ENCODE peak calls at places on chromosomes 12 and 14, in four cellular contexts. D is GM23338, J is SK-N-SH, O is K562. F is an unnamed sample.

GRCh38 chr12:132540436-132540835 is 50.5 kb downstream of the FBRSL1 start:
- DNase-seq in D (no peak), J (no peak), O (no peak), F (no peak)

GRCh38 chr14:85333313-85333712 is 196.6 kb upstream of the FLRT2 start:
- DNase-seq in D (no peak), J (no peak), O (no peak), F (no peak)

GRCh38 chr12:19800884-19801283 is 361.6 kb downstream of the AEBP2 start:
- DNase-seq in D (no peak), J (no peak), O (no peak), F (no peak)

GRCh38 chr12:1325666-1326065 is 268.7 kb downstream of the FBXL14 start:
- DNase-seq in D (no peak), J (no peak), O (no peak), F (no peak)

GRCh38 chr12:88876867-88877266 is 296.6 kb upstream of the KITLG start:
- DNase-seq in D (no peak), J (no peak), O (no peak), F (no peak)

GRCh38 chr14:73173092-73173735 is 36.9 kb downstream of the PSEN1 start:
- DNase-seq in D (peak; percentile 37), J (peak; percentile 35), O (peak; percentile 32), F (no peak)

GRCh38 chr14:105894978-105895881 is 368.8 kb downstream of the TMEM121 start:
- DNase-seq in D (no peak), J (peak; percentile 25), O (no peak), F (no peak)

GRCh38 chr14:97977711-97978261 is 1180.6 kb downstream of the VRK1 start:
- DNase-seq in D (no peak), J (peak; percentile 60), O (no peak), F (no peak)

GRCh38 chr12:54418441-54419087 is 502 bp downstream of the ITGA5 start:
- DNase-seq in D (peak; percentile 66), J (peak; percentile 55), O (no peak), F (no peak)

GRCh38 chr12:46771268-46771837 is 54.4 kb downstream of the SLC38A4 start:
- DNase-seq in D (peak; percentile 10), J (no peak), O (no peak), F (no peak)

GRCh38 chr12:108690799-108691153 is 40.5 kb downstream of the CORO1C start:
- DNase-seq in D (no peak), J (no peak), O (no peak), F (no peak)

GRCh38 chr14:76710093-76711010 is 50.9 kb upstream of the VASH1 start:
- DNase-seq in D (peak; percentile 71), J (peak; percentile 68), O (peak; percentile 59), F (peak; percentile 5)

GRCh38 chr14:104105071-104105821 is 19.7 kb downstream of the ASPG start:
- DNase-seq in D (no peak), J (no peak), O (no peak), F (no peak)

GRCh38 chr14:94028450-94028826 is 2.3 kb downstream of the OTUB2 start:
- DNase-seq in D (no peak), J (no peak), O (no peak), F (no peak)

GRCh38 chr14:57179273-57179672 is 89.4 kb downstream of the EXOC5 start:
- DNase-seq in D (no peak), J (no peak), O (no peak), F (no peak)

GRCh38 chr14:81974543-81974942 is 440.9 kb upstream of the SEL1L start:
- DNase-seq in D (no peak), J (no peak), O (no peak), F (no peak)

GRCh38 chr12:47905313-47905730 is 528 bp upstream of the VDR start:
- DNase-seq in D (peak; percentile 85), J (peak; percentile 80), O (peak; percentile 23), F (no peak)

GRCh38 chr12:75960086-75960910 is 71.3 kb downstream of the PHLDA1 start:
- DNase-seq in D (peak; percentile 89), J (no peak), O (no peak), F (no peak)
- TF ChIP-seq REST in D (no peak), J (peak; percentile 85), O (no peak), F (peak; percentile 57)

DNA sequence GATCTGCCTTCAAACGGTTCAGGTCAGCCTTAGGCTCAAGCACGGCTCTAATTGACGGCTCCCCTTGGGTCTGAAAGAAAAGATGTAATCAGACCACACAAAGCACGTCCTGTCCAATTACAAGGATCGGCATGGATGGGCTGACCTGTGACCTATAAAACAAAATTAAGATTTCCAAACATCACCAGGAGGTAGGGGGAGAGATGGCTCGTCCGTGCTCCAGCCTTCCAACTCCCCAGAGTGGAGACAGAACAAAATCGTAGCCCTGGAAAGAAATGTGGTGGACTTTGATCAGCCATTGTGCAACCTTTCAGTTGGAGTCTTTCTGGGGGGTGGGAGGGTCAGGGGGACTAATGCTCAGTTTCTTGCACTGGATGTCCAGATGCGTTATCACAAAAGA is 226.6 kb upstream of the DIO3 start:
- DNase-seq in D (no peak), J (no peak), O (no peak), F (no peak)
- TF ChIP-seq POLR2AphosphoS5 in D (no peak), J (no peak), O (no peak), F (no peak)

GRCh38 chr14:101564444-101564776 is 3.1 kb downstream of the DIO3 start:
- DNase-seq in D (no peak), J (no peak), O (no peak), F (no peak)
- H3K4me3 ChIP-seq in D (peak overlapping the region; percentile 67), J (peak overlapping the region; percentile 40), O (no peak overlapping the region), F (no peak overlapping the region)

GRCh38 chr12:49111206-49111605 is 559 bp upstream of the LMBR1L start:
- DNase-seq in D (no peak), J (no peak), O (no peak), F (no peak)

GRCh38 chr12:49105504-49106120 is 5.0 kb downstream of the LMBR1L start:
- DNase-seq in D (no peak), J (no peak), O (no peak), F (no peak)

GRCh38 chr12:49109631-49110172 is 945 bp downstream of the LMBR1L start:
- DNase-seq in D (no peak), J (peak; percentile 34), O (no peak), F (no peak)

GRCh38 chr12:49108958-49109404 is 1.7 kb downstream of the LMBR1L start:
- DNase-seq in D (no peak), J (no peak), O (peak; percentile 84), F (peak; percentile 55)

DNA sequence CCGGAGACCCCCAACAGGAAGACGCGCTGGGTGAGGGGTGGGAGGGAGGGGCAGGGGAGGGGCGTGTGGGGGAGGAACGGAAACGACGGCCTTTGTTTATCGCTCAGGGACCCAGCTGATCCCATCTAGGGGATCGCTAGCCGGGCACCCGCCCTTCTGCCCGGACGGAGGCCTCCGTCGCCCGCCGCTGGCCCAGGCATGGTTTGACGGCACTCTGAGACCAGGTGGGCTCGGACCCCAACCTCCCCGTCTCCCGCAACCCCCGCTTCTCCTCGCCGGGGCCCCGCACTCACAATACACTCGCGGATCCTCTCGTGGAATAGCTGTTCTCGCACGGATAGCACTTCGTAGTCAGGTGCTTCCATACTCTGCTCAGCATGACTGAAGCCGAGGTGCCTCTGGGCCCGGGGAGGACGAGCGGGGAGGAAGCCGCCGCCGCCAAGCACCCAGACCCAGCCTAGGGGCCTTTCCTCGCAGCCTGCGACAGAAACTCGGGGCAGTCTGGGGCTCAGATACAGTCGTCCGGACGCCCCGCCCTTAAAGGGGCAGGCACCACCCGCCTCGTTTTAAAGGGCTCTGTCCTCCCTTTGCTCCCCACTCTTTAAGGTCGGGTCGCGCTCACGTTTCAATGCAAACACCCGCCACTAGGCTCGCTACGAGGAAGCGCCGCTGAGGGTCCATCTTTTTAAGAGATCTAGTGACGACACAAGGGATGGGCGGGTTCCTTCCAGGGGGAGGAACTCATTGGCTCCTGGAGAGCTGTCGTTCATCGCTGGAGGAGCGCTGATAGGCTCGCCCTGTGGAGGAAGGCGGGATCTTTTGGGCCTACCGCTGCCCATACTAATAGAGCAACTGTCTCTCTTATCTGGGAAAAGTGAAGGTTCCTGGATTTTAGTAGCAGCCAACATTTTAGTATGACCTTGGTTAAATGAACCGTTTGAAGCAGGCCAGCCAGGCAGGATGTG is at the start of gene LMBR1L:
- DNase-seq in D (peak; percentile 99), J (peak; percentile 97), O (peak; percentile 99), F (peak; percentile 98)
- TF ChIP-seq REST in D (no peak), J (no peak), O (no peak), F (no peak)

DNA sequence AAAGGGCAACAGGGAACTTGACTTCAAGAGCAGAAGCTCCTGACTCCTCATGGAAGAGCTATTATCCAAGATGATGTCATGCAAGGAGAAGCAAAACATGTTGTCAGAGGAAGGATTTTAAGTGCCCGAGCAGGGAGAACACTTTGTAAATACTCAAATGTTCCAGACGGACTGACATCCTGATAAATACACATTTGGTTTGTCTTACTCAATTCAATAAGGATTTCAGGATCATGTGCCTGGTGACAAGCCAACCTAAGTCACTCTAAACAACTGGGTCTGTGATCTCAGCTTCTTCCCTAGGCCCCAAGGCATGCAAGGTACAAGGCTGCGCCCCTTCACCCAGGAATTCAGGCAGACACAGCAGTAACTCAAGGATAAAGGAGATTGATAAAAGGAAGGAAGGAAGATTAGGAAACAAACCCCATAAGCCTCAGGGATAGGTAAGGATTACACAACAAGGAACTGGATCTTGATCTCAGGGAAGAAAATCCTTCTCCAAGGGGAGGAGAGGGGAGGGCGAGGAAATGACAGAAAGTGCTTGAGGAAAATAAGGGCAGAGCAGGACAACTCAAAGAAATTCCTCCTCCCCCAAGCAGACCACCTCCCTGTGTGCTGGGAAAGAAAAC is 26.9 kb upstream of the CEBPE start:
- DNase-seq in D (no peak), J (no peak), O (peak; percentile 43), F (no peak)
- TF ChIP-seq POLR2AphosphoS5 in D (no peak), J (no peak), O (no peak), F (no peak)

DNA sequence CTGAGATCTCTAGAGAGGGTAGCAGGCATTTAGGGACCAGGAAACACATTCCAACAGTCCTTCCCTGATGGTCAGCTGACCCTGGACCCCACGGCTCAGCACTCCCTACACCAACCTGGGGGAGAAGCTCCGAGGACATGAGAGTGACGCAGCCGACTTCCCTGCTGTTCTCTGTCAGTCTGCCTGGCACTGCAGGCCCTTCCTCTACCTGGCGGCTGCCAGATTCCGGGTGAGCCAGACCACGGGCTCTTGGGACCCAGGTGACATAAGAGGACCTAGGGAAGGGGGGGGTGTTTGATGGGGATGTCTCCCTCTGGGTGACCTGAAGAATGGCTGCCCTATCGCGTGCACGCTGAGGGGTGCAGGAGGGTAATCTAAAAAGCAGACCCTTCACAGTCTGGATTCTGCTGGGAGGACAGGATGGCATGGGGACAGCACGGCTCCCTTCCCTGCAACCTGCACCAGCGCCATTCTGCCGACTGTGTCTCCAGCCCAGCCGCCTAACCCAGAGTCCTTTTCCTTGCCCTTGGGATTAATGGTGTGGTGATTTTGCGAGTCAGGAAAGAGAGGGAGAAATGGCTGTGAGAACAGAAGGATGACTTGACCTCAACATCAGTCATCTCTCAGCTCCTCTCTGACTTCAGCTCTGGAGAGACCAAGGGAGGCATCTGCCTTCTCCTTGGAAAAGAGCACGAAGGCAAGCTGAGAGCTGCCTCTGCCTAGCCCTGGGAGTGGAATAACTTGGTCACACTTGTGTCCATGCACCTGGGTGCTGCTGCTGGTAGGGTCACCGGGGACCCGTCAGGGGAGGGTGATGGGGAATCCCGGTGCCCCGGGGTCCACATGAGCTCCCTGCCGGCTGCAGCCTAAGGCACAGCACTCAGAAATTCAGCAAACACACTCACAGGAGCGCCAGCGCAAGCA is 158.6 kb downstream of the CALM1 start:
- DNase-seq in D (no peak), J (no peak), O (no peak), F (no peak)
- H3K4me3 ChIP-seq in D (no peak overlapping the region), J (no peak overlapping the region), O (no peak overlapping the region), F (no peak overlapping the region)

GRCh38 chr12:117158911-117159310 is 31.4 kb downstream of the FBXO21 start:
- DNase-seq in D (no peak), J (no peak), O (no peak), F (no peak)
- TF ChIP-seq REST in D (no peak), J (no peak), O (no peak), F (no peak)

F was measured in HL-60.